ENCODE peak calls at places on chromosomes 16 and 17, in four cellular contexts. P is IMR-90, B is colonic mucosa, O is neural crest cell. L is an unnamed sample.

GRCh38 chr17:1137465-1137894 is 42.3 kb downstream of the ABR start:
- DNase-seq in P (no peak), B (peak), O (no peak), L (peak)

GRCh38 chr17:19508327-19508867 is 25.3 kb upstream of the SLC47A1 start:
- DNase-seq in P (no peak), B (peak), O (no peak), L (peak)

GRCh38 chr17:38981640-38982039 is 14.4 kb upstream of the FBXO47 start:
- DNase-seq in P (peak), B (no peak), O (no peak), L (no peak)

GRCh38 chr17:48456584-48456983 is 26.6 kb upstream of the SKAP1 start:
- DNase-seq in P (no peak), B (peak), O (no peak), L (peak)

GRCh38 chr16:84050316-84050715 is 7.7 kb upstream of the SLC38A8 start:
- DNase-seq in P (no peak), B (no peak), O (no peak), L (no peak)

GRCh38 chr16:29894352-29894751 is 5.0 kb downstream of the SEZ6L2 start:
- DNase-seq in P (no peak), B (no peak), O (no peak), L (no peak)

GRCh38 chr17:81519284-81520020 is 6.9 kb upstream of the ACTG1 start:
- DNase-seq in P (no peak), B (peak), O (no peak), L (peak)

GRCh38 chr16:74601131-74601871 is 5.6 kb downstream of the GLG1 start:
- DNase-seq in P (no peak), B (peak), O (no peak), L (peak)

GRCh38 chr16:89198417-89199240 is 1.7 kb downstream of the SLC22A31 start:
- DNase-seq in P (no peak), B (no peak), O (no peak), L (no peak)

GRCh38 chr17:80347948-80348351 is 67.0 kb upstream of the ENDOV start:
- DNase-seq in P (no peak), B (no peak), O (no peak), L (no peak)

GRCh38 chr17:50213026-50214015 is 11.9 kb upstream of the COL1A1 start:
- DNase-seq in P (peak), B (peak), O (no peak), L (peak)

GRCh38 chr16:63129411-63130125 is 1093.3 kb upstream of the CDH8 start:
- DNase-seq in P (no peak), B (no peak), O (no peak), L (no peak)

GRCh38 chr17:43827596-43827995 is 5.3 kb downstream of the MPP3 start:
- DNase-seq in P (no peak), B (no peak), O (no peak), L (no peak)

GRCh38 chr17:728911-729310 is 3.5 kb upstream of the TLCD3A start:
- DNase-seq in P (no peak), B (no peak), O (no peak), L (peak)

GRCh38 chr17:19348806-19349205 is 13.7 kb downstream of the B9D1 start:
- DNase-seq in P (no peak), B (no peak), O (no peak), L (no peak)

GRCh38 chr16:3182608-3183444 is 5.2 kb upstream of the OR1F1 start:
- DNase-seq in P (peak), B (peak), O (peak), L (peak)

GRCh38 chr16:10835281-10835931 is 16.8 kb upstream of the TVP23A start:
- DNase-seq in P (no peak), B (no peak), O (no peak), L (peak)

GRCh38 chr17:44069974-44070454 is 521 bp upstream of the G6PC3 start:
- DNase-seq in P (no peak), B (no peak), O (no peak), L (peak)

GRCh38 chr17:78322327-78322857 is 37.5 kb downstream of the SOCS3 start:
- DNase-seq in P (peak), B (no peak), O (no peak), L (no peak)

GRCh38 chr16:22233050-22233405 is 26.9 kb downstream of the EEF2K start:
- DNase-seq in P (no peak), B (no peak), O (no peak), L (no peak)

GRCh38 chr16:16067127-16067526 is 117.7 kb downstream of the ABCC1 start:
- DNase-seq in P (peak), B (no peak), O (no peak), L (no peak)

GRCh38 chr17:21674242-21674731 is 18.0 kb upstream of the KCNJ18 start:
- DNase-seq in P (no peak), B (no peak), O (no peak), L (no peak)

GRCh38 chr17:66165537-66166123 is 26.3 kb downstream of the CEP112 start:
- DNase-seq in P (peak), B (no peak), O (peak), L (peak)

GRCh38 chr17:37358830-37359681 is 16.7 kb upstream of the C17orf78 start:
- DNase-seq in P (peak), B (peak), O (peak), L (peak)
- TF ChIP-seq CTCF in P (peak), B (peak), O (peak), L (peak)

DNA sequence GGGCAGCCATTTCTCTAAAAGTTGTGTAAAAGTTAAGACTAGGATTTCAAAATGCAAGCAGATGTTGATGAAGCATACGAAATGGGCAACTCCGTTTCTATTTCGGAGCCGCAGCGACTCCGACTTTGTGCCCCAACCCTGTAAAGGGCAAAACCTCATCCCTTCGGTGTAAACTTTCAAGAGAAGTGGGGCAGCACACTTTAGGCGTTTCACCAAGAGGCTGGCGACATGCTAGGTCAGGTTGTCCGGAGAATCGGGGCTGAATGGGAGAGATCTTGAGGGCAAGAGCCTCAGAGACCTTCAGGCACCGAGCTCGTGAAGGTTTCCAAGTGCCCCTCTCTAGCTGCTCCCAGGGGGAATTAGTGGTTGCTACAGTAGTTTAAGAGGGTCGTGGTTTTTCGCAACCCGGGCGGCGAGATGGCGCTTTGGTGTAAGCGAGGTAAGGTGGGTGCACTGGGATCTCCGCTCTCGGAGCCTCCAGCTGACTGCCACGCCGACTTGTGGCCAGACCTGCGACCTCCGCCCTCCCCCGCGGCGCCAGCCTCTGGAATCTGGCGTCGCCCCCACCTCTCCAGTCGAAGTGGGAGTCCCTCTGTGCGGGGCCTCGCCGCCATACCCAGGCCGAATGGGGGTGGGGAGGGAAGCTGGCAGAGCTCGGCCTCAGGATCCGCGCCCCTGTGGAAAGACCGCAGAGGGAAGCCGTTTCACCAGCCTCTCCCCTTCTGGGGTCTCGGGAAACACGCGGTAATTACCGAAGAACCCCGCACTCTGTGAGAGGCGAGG is 979 bp upstream of the HEXIM2 start:
- DNase-seq in P (peak), B (peak), O (peak), L (peak)
- TF ChIP-seq CTCF in P (peak), B (no peak), O (peak), L (no peak)

GRCh38 chr16:733382-734207 is 6.7 kb downstream of the HAGHL start:
- DNase-seq in P (no peak), B (no peak), O (peak), L (peak)
- TF ChIP-seq CTCF in P (peak), B (peak), O (peak), L (peak)

GRCh38 chr16:67843343-67843765 is 1.2 kb downstream of the THAP11 start:
- DNase-seq in P (peak), B (peak), O (peak), L (no peak)

GRCh38 chr16:67841816-67842508 is at the start of gene THAP11:
- DNase-seq in P (peak), B (peak), O (peak), L (peak)

GRCh38 chr16:67844441-67844840 is 2.3 kb upstream of the NUTF2 start:
- DNase-seq in P (peak), B (no peak), O (no peak), L (no peak)

GRCh38 chr16:67841198-67841815 is 813 bp upstream of the THAP11 start:
- DNase-seq in P (no peak), B (no peak), O (no peak), L (no peak)

GRCh38 chr16:67842509-67843342 is 606 bp downstream of the THAP11 start:
- DNase-seq in P (peak), B (peak), O (peak), L (peak)
- TF ChIP-seq CTCF in P (peak), B (no peak), O (peak), L (no peak)

GRCh38 chr16:12350945-12351344 is 374.4 kb downstream of the SNX29 start:
- DNase-seq in P (no peak), B (no peak), O (no peak), L (no peak)
- TF ChIP-seq CTCF in P (no peak), B (no peak), O (no peak), L (no peak)

GRCh38 chr17:58960068-58960467 is 146.6 kb downstream of the TRIM37 start:
- DNase-seq in P (peak), B (peak), O (no peak), L (no peak)
- TF ChIP-seq CTCF in P (peak), B (no peak), O (no peak), L (no peak)

GRCh38 chr16:51968756-51969155 is 578.2 kb downstream of the TOX3 start:
- DNase-seq in P (peak), B (no peak), O (no peak), L (no peak)

GRCh38 chr16:51967566-51967965 is 579.4 kb downstream of the TOX3 start:
- DNase-seq in P (no peak), B (no peak), O (no peak), L (no peak)

GRCh38 chr16:51971184-51971583 is 575.8 kb downstream of the TOX3 start:
- DNase-seq in P (peak), B (no peak), O (peak), L (no peak)
- TF ChIP-seq CTCF in P (peak), B (no peak), O (peak), L (no peak)

GRCh38 chr16:87877942-87878507 is 8.7 kb upstream of the SLC7A5 start:
- DNase-seq in P (no peak), B (no peak), O (no peak), L (peak)
- TF ChIP-seq CTCF in P (peak), B (no peak), O (no peak), L (peak)

GRCh38 chr16:26464576-26465266 is 602.0 kb upstream of the C16orf82 start:
- DNase-seq in P (no peak), B (no peak), O (no peak), L (peak)
- TF ChIP-seq CTCF in P (no peak), B (no peak), O (no peak), L (no peak)

L was measured in activated CD8-positive, alpha-beta T cell treated with anti-CD3 and anti-CD28 coated beads for 36 hours.